ENCODE peak calls at places on chromosomes 2 and 18, in eight cellular contexts. One of them, this sample, is unnamed.
A peak's percentile ranks its signal among the peaks of the same experiment; 100 is the strongest.

GRCh38 chr2:163778045-163778753 is 42.4 kb upstream of the FIGN start:
- DNase-seq in spleen: no peak
- DNase-seq in neuronal stem cell: no peak
- DNase-seq in Peyer's patch: no peak
- DNase-seq in cardiac muscle cell: no peak
- DNase-seq in ovary: no peak
- DNase-seq in astrocyte: peak; percentile 98
- DNase-seq in CD8-positive, alpha-beta T cell: no peak
- DNase-seq in this sample: no peak

GRCh38 chr18:49613141-49613641 is 51.3 kb downstream of the LIPG start:
- DNase-seq in spleen: no peak
- DNase-seq in neuronal stem cell: peak; percentile 71
- DNase-seq in Peyer's patch: no peak
- DNase-seq in cardiac muscle cell: no peak
- DNase-seq in ovary: no peak
- DNase-seq in astrocyte: peak; percentile 63
- DNase-seq in CD8-positive, alpha-beta T cell: no peak
- DNase-seq in this sample: no peak

GRCh38 chr2:162257416-162257815 is 14.2 kb upstream of the FAP start:
- DNase-seq in spleen: no peak
- DNase-seq in neuronal stem cell: no peak
- DNase-seq in Peyer's patch: no peak
- DNase-seq in cardiac muscle cell: no peak
- DNase-seq in ovary: no peak
- DNase-seq in astrocyte: no peak
- DNase-seq in CD8-positive, alpha-beta T cell: no peak
- DNase-seq in this sample: no peak

GRCh38 chr18:77063256-77063655 is 69.3 kb downstream of the MBP start:
- DNase-seq in spleen: peak; percentile 90
- DNase-seq in neuronal stem cell: no peak
- DNase-seq in Peyer's patch: peak; percentile 91
- DNase-seq in cardiac muscle cell: no peak
- DNase-seq in ovary: no peak
- DNase-seq in astrocyte: peak; percentile 76
- DNase-seq in CD8-positive, alpha-beta T cell: peak; percentile 82
- DNase-seq in this sample: no peak

GRCh38 chr18:799943-800342 is 12.1 kb downstream of the YES1 start:
- DNase-seq in spleen: no peak
- DNase-seq in neuronal stem cell: no peak
- DNase-seq in Peyer's patch: no peak
- DNase-seq in cardiac muscle cell: no peak
- DNase-seq in ovary: no peak
- DNase-seq in astrocyte: no peak
- DNase-seq in CD8-positive, alpha-beta T cell: no peak
- DNase-seq in this sample: no peak

GRCh38 chr2:215171151-215171550 is 32.7 kb upstream of the ABCA12 start:
- DNase-seq in spleen: no peak
- DNase-seq in neuronal stem cell: no peak
- DNase-seq in Peyer's patch: no peak
- DNase-seq in cardiac muscle cell: no peak
- DNase-seq in ovary: no peak
- DNase-seq in astrocyte: peak; percentile 23
- DNase-seq in CD8-positive, alpha-beta T cell: no peak
- DNase-seq in this sample: no peak

GRCh38 chr2:65358690-65359400 is 73.6 kb downstream of the SPRED2 start:
- DNase-seq in spleen: no peak
- DNase-seq in neuronal stem cell: no peak
- DNase-seq in Peyer's patch: no peak
- DNase-seq in cardiac muscle cell: no peak
- DNase-seq in ovary: no peak
- DNase-seq in astrocyte: peak; percentile 81
- DNase-seq in CD8-positive, alpha-beta T cell: no peak
- DNase-seq in this sample: no peak

GRCh38 chr2:111072220-111072871 is 48.4 kb upstream of the BCL2L11 start:
- DNase-seq in spleen: no peak
- DNase-seq in neuronal stem cell: no peak
- DNase-seq in Peyer's patch: no peak
- DNase-seq in cardiac muscle cell: no peak
- DNase-seq in ovary: no peak
- DNase-seq in astrocyte: peak; percentile 87
- DNase-seq in CD8-positive, alpha-beta T cell: no peak
- DNase-seq in this sample: no peak

GRCh38 chr2:188787661-188788044 is 186.5 kb upstream of the COL3A1 start:
- DNase-seq in spleen: no peak
- DNase-seq in neuronal stem cell: no peak
- DNase-seq in Peyer's patch: no peak
- DNase-seq in cardiac muscle cell: no peak
- DNase-seq in ovary: no peak
- DNase-seq in astrocyte: peak; percentile 42
- DNase-seq in CD8-positive, alpha-beta T cell: no peak
- DNase-seq in this sample: no peak

GRCh38 chr2:19819097-19820065 is 82.4 kb downstream of the TTC32 start:
- DNase-seq in spleen: no peak
- DNase-seq in neuronal stem cell: no peak
- DNase-seq in Peyer's patch: no peak
- DNase-seq in cardiac muscle cell: peak; percentile 67
- DNase-seq in ovary: no peak
- DNase-seq in astrocyte: peak; percentile 93
- DNase-seq in CD8-positive, alpha-beta T cell: no peak
- DNase-seq in this sample: no peak

GRCh38 chr2:113828086-113828742 is 61.7 kb upstream of the ACTR3 start:
- DNase-seq in spleen: no peak
- DNase-seq in neuronal stem cell: no peak
- DNase-seq in Peyer's patch: no peak
- DNase-seq in cardiac muscle cell: no peak
- DNase-seq in ovary: no peak
- DNase-seq in astrocyte: no peak
- DNase-seq in CD8-positive, alpha-beta T cell: no peak
- DNase-seq in this sample: no peak

GRCh38 chr2:201968045-201968444 is 65.6 kb upstream of the FZD7 start:
- DNase-seq in spleen: no peak
- DNase-seq in neuronal stem cell: no peak
- DNase-seq in Peyer's patch: no peak
- DNase-seq in cardiac muscle cell: no peak
- DNase-seq in ovary: no peak
- DNase-seq in astrocyte: no peak
- DNase-seq in CD8-positive, alpha-beta T cell: no peak
- DNase-seq in this sample: no peak
- H3K4me1 ChIP-seq in spleen: no peaks in the 10 kb centered on the region
- H3K4me1 ChIP-seq in neuronal stem cell: peaks cover 49% of the 10 kb centered on the region
- H3K4me1 ChIP-seq in Peyer's patch: no peaks in the 10 kb centered on the region
- H3K4me1 ChIP-seq in cardiac muscle cell: no peaks in the 10 kb centered on the region
- H3K4me1 ChIP-seq in ovary: no peaks in the 10 kb centered on the region
- H3K4me1 ChIP-seq in astrocyte: peaks cover 9% of the 10 kb centered on the region
- H3K4me1 ChIP-seq in CD8-positive, alpha-beta T cell: peaks cover 6% of the 10 kb centered on the region
- H3K4me1 ChIP-seq in this sample: no peaks in the 10 kb centered on the region

GRCh38 chr18:7517852-7518251 is 49.3 kb upstream of the PTPRM start:
- DNase-seq in spleen: no peak
- DNase-seq in neuronal stem cell: no peak
- DNase-seq in Peyer's patch: no peak
- DNase-seq in cardiac muscle cell: no peak
- DNase-seq in ovary: no peak
- DNase-seq in astrocyte: no peak
- DNase-seq in CD8-positive, alpha-beta T cell: no peak
- DNase-seq in this sample: no peak

GRCh38 chr18:7521226-7521856 is 45.8 kb upstream of the PTPRM start:
- DNase-seq in spleen: no peak
- DNase-seq in neuronal stem cell: no peak
- DNase-seq in Peyer's patch: no peak
- DNase-seq in cardiac muscle cell: no peak
- DNase-seq in ovary: no peak
- DNase-seq in astrocyte: no peak
- DNase-seq in CD8-positive, alpha-beta T cell: no peak
- DNase-seq in this sample: no peak

GRCh38 chr18:7516505-7517117 is 50.5 kb upstream of the PTPRM start:
- DNase-seq in spleen: no peak
- DNase-seq in neuronal stem cell: no peak
- DNase-seq in Peyer's patch: no peak
- DNase-seq in cardiac muscle cell: no peak
- DNase-seq in ovary: no peak
- DNase-seq in astrocyte: no peak
- DNase-seq in CD8-positive, alpha-beta T cell: no peak
- DNase-seq in this sample: no peak

GRCh38 chr18:7523772-7524171 is 43.3 kb upstream of the PTPRM start:
- DNase-seq in spleen: no peak
- DNase-seq in neuronal stem cell: no peak
- DNase-seq in Peyer's patch: no peak
- DNase-seq in cardiac muscle cell: no peak
- DNase-seq in ovary: no peak
- DNase-seq in astrocyte: no peak
- DNase-seq in CD8-positive, alpha-beta T cell: no peak
- DNase-seq in this sample: no peak

DNA sequence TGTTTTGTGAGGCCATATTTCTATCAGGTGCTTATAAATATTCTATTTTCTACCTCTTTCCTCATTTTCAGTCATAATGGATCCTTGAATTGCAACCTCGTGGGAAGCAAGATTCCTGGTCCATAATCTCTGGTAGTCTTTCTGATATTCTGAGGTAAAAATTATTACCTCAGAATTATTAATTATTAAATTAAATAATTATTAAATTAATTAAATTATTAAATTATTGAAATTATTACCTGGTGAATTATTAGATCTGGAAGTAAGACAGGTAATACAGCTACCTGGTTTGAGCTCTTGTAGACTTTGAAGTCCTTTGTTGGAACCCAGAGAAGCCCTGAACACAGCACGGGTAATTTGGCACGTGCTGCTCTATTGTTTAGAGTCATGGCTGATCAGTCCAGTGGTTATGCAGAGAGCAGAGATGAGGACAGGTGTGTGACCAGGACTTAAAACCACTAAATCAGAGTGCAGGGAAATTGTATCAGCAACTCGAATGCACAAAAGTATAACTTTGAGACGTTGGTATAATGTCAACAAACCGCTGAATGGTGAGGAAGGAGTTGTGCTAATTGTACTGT is 46.8 kb upstream of the PTPRM start:
- DNase-seq in spleen: no peak
- DNase-seq in neuronal stem cell: no peak
- DNase-seq in Peyer's patch: no peak
- DNase-seq in cardiac muscle cell: no peak
- DNase-seq in ovary: no peak
- DNase-seq in astrocyte: no peak
- DNase-seq in CD8-positive, alpha-beta T cell: no peak
- DNase-seq in this sample: no peak
- H3K4me3 ChIP-seq in spleen: no peak overlapping the region
- H3K4me3 ChIP-seq in neuronal stem cell: no peak overlapping the region
- H3K4me3 ChIP-seq in Peyer's patch: no peak overlapping the region
- H3K4me3 ChIP-seq in cardiac muscle cell: no peak overlapping the region
- H3K4me3 ChIP-seq in ovary: no peak overlapping the region
- H3K4me3 ChIP-seq in astrocyte: no peak overlapping the region
- H3K4me3 ChIP-seq in CD8-positive, alpha-beta T cell: no peak overlapping the region
- H3K4me3 ChIP-seq in this sample: no peak overlapping the region

GRCh38 chr18:50797147-50797546 is 22.7 kb downstream of the MRO start:
- DNase-seq in spleen: no peak
- DNase-seq in neuronal stem cell: no peak
- DNase-seq in Peyer's patch: no peak
- DNase-seq in cardiac muscle cell: no peak
- DNase-seq in ovary: no peak
- DNase-seq in astrocyte: no peak
- DNase-seq in CD8-positive, alpha-beta T cell: no peak
- DNase-seq in this sample: no peak

GRCh38 chr18:50806208-50806616 is 13.6 kb downstream of the MRO start:
- DNase-seq in spleen: peak; percentile 81
- DNase-seq in neuronal stem cell: no peak
- DNase-seq in Peyer's patch: peak; percentile 55
- DNase-seq in cardiac muscle cell: peak; percentile 64
- DNase-seq in ovary: no peak
- DNase-seq in astrocyte: no peak
- DNase-seq in CD8-positive, alpha-beta T cell: no peak
- DNase-seq in this sample: no peak

GRCh38 chr18:50803579-50803978 is 16.2 kb downstream of the MRO start:
- DNase-seq in spleen: no peak
- DNase-seq in neuronal stem cell: no peak
- DNase-seq in Peyer's patch: no peak
- DNase-seq in cardiac muscle cell: no peak
- DNase-seq in ovary: no peak
- DNase-seq in astrocyte: no peak
- DNase-seq in CD8-positive, alpha-beta T cell: no peak
- DNase-seq in this sample: no peak

GRCh38 chr18:50805732-50806131 is 14.1 kb downstream of the MRO start:
- DNase-seq in spleen: no peak
- DNase-seq in neuronal stem cell: no peak
- DNase-seq in Peyer's patch: no peak
- DNase-seq in cardiac muscle cell: no peak
- DNase-seq in ovary: no peak
- DNase-seq in astrocyte: no peak
- DNase-seq in CD8-positive, alpha-beta T cell: no peak
- DNase-seq in this sample: no peak

DNA sequence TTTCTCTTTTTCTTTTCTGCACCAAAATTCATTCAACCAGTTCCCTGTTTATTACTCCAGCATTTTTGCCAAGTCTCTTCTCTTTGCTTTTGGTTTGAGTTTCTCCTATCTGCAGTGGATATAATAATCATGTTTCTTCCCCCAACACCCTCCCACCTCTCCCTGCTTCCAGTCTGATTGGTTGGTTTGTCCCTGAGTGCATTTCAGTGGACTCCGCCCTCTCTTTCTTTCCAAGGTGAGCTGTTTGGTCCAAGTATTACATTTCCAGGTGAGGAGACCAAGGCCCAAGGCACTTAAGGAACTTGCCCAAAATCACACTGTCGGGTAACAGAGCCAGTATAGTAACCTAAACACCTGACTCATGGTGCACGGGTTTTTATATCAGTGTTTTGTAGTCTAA is 17.7 kb downstream of the MRO start:
- DNase-seq in spleen: no peak
- DNase-seq in neuronal stem cell: no peak
- DNase-seq in Peyer's patch: no peak
- DNase-seq in cardiac muscle cell: no peak
- DNase-seq in ovary: no peak
- DNase-seq in astrocyte: no peak
- DNase-seq in CD8-positive, alpha-beta T cell: no peak
- DNase-seq in this sample: no peak
- H3K4me1 ChIP-seq in spleen: peaks cover 1% of the 10 kb centered on the region
- H3K4me1 ChIP-seq in neuronal stem cell: no peaks in the 10 kb centered on the region
- H3K4me1 ChIP-seq in Peyer's patch: no peaks in the 10 kb centered on the region
- H3K4me1 ChIP-seq in cardiac muscle cell: peaks cover 4% of the 10 kb centered on the region
- H3K4me1 ChIP-seq in ovary: no peaks in the 10 kb centered on the region
- H3K4me1 ChIP-seq in astrocyte: no peaks in the 10 kb centered on the region
- H3K4me1 ChIP-seq in CD8-positive, alpha-beta T cell: no peaks in the 10 kb centered on the region
- H3K4me1 ChIP-seq in this sample: no peaks in the 10 kb centered on the region

GRCh38 chr2:125584732-125585131 is 1071.2 kb upstream of the GYPC start:
- DNase-seq in spleen: no peak
- DNase-seq in neuronal stem cell: no peak
- DNase-seq in Peyer's patch: no peak
- DNase-seq in cardiac muscle cell: no peak
- DNase-seq in ovary: no peak
- DNase-seq in astrocyte: no peak
- DNase-seq in CD8-positive, alpha-beta T cell: no peak
- DNase-seq in this sample: no peak

GRCh38 chr2:125582521-125582920 is 1073.4 kb upstream of the GYPC start:
- DNase-seq in spleen: no peak
- DNase-seq in neuronal stem cell: no peak
- DNase-seq in Peyer's patch: no peak
- DNase-seq in cardiac muscle cell: peak; percentile 6
- DNase-seq in ovary: no peak
- DNase-seq in astrocyte: no peak
- DNase-seq in CD8-positive, alpha-beta T cell: no peak
- DNase-seq in this sample: no peak

DNA sequence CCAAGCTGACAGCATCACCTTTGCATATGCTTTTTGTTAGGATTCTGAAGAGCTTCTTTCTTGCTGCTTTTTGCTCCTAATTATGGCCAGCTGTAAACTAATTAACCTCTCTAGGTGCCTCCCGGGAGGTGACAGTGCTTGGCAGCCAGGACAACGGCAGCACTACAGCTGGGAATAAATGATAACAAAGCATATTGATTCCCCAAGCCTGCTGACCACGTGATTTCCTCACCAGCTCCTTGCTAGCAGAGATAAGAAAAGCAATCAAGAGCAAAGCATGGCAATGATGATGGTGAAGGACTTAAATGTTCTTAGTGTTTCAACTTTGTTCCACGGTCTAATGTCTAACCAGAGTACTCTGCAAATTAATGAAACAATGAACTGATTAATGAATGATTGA is 1074.4 kb upstream of the GYPC start:
- DNase-seq in spleen: no peak
- DNase-seq in neuronal stem cell: no peak
- DNase-seq in Peyer's patch: no peak
- DNase-seq in cardiac muscle cell: no peak
- DNase-seq in ovary: no peak
- DNase-seq in astrocyte: no peak
- DNase-seq in CD8-positive, alpha-beta T cell: no peak
- DNase-seq in this sample: no peak
- H3K4me3 ChIP-seq in spleen: no peak overlapping the region
- H3K4me3 ChIP-seq in neuronal stem cell: no peak overlapping the region
- H3K4me3 ChIP-seq in Peyer's patch: no peak overlapping the region
- H3K4me3 ChIP-seq in cardiac muscle cell: no peak overlapping the region
- H3K4me3 ChIP-seq in ovary: no peak overlapping the region
- H3K4me3 ChIP-seq in astrocyte: no peak overlapping the region
- H3K4me3 ChIP-seq in CD8-positive, alpha-beta T cell: no peak overlapping the region
- H3K4me3 ChIP-seq in this sample: no peak overlapping the region